ENCODE peak calls at places on chromosome 4, in seven cellular contexts. Y is Peyer's patch, L is pancreas, S is cardiac muscle cell, F is AG04450, Z is fibroblast of lung, I is upper lobe of right lung. N is an unnamed sample.

GRCh38 chr4:86975927-86976326 is 41.1 kb downstream of the AFF1 start:
- DNase-seq in Y (no peak), L (no peak), S (no peak), F (no peak), Z (no peak), I (no peak), N (no peak)

GRCh38 chr4:108303488-108304177 is 134.9 kb upstream of the LEF1 start:
- DNase-seq in Y (no peak), L (no peak), S (no peak), F (no peak), Z (peak), I (no peak), N (no peak)

GRCh38 chr4:104589264-104589868 is 94.7 kb upstream of the CXXC4 start:
- DNase-seq in Y (no peak), L (no peak), S (peak), F (no peak), Z (no peak), I (no peak), N (no peak)

GRCh38 chr4:118284169-118284568 is 68.6 kb downstream of the PRSS12 start:
- DNase-seq in Y (no peak), L (no peak), S (no peak), F (no peak), Z (no peak), I (no peak), N (no peak)

GRCh38 chr4:145703850-145704528 is 24.0 kb downstream of the C4orf51 start:
- DNase-seq in Y (no peak), L (no peak), S (no peak), F (no peak), Z (no peak), I (no peak), N (no peak)

GRCh38 chr4:173242466-173243250 is 74.0 kb downstream of the GALNT7 start:
- DNase-seq in Y (no peak), L (no peak), S (no peak), F (no peak), Z (no peak), I (no peak), N (no peak)

GRCh38 chr4:157128395-157128794 is 52.4 kb downstream of the GLRB start:
- DNase-seq in Y (no peak), L (no peak), S (peak), F (peak), Z (peak), I (no peak), N (no peak)

GRCh38 chr4:54625391-54625790 is 32.4 kb upstream of the KIT start:
- DNase-seq in Y (no peak), L (no peak), S (peak), F (no peak), Z (no peak), I (no peak), N (no peak)

GRCh38 chr4:28557755-28558154 is 1697.1 kb downstream of the STIM2 start:
- DNase-seq in Y (no peak), L (no peak), S (peak), F (peak), Z (peak), I (no peak), N (no peak)

GRCh38 chr4:77579406-77580076 is 26.1 kb upstream of the CXCL13 start:
- DNase-seq in Y (no peak), L (no peak), S (peak), F (peak), Z (peak), I (no peak), N (no peak)

GRCh38 chr4:141102367-141102766 is 30.9 kb downstream of the RNF150 start:
- DNase-seq in Y (no peak), L (no peak), S (peak), F (no peak), Z (peak), I (no peak), N (no peak)

GRCh38 chr4:929096-929765 is 2.9 kb downstream of the GAK start:
- DNase-seq in Y (no peak), L (no peak), S (no peak), F (no peak), Z (no peak), I (peak), N (no peak)

GRCh38 chr4:168139336-168139735 is 47.0 kb downstream of the ANXA10 start:
- DNase-seq in Y (no peak), L (no peak), S (peak), F (no peak), Z (peak), I (no peak), N (no peak)

GRCh38 chr4:79050521-79050880 is 111.3 kb upstream of the PAQR3 start:
- DNase-seq in Y (no peak), L (no peak), S (no peak), F (no peak), Z (no peak), I (no peak), N (peak)

GRCh38 chr4:41058426-41058825 is 155.9 kb downstream of the APBB2 start:
- DNase-seq in Y (no peak), L (no peak), S (no peak), F (no peak), Z (peak), I (no peak), N (no peak)

GRCh38 chr4:177461606-177462005 is 19.4 kb upstream of the AGA start:
- DNase-seq in Y (no peak), L (no peak), S (peak), F (no peak), Z (peak), I (no peak), N (no peak)

GRCh38 chr4:185396724-185397402 is at the start of gene ANKRD37:
- DNase-seq in Y (peak), L (peak), S (peak), F (no peak), Z (peak), I (peak), N (peak)

GRCh38 chr4:108556166-108556565 is 64.2 kb upstream of the RPL34 start:
- DNase-seq in Y (no peak), L (no peak), S (no peak), F (no peak), Z (no peak), I (no peak), N (no peak)

GRCh38 chr4:110544594-110544993 is 68.6 kb downstream of the ENPEP start:
- DNase-seq in Y (no peak), L (no peak), S (no peak), F (no peak), Z (no peak), I (no peak), N (no peak)

GRCh38 chr4:137825505-137825904 is 293.2 kb upstream of the PCDH18 start:
- DNase-seq in Y (no peak), L (no peak), S (no peak), F (no peak), Z (no peak), I (no peak), N (no peak)

GRCh38 chr4:53068755-53069154 is 206.6 kb downstream of the RASL11B start:
- DNase-seq in Y (no peak), L (no peak), S (no peak), F (no peak), Z (peak), I (no peak), N (no peak)

DNA sequence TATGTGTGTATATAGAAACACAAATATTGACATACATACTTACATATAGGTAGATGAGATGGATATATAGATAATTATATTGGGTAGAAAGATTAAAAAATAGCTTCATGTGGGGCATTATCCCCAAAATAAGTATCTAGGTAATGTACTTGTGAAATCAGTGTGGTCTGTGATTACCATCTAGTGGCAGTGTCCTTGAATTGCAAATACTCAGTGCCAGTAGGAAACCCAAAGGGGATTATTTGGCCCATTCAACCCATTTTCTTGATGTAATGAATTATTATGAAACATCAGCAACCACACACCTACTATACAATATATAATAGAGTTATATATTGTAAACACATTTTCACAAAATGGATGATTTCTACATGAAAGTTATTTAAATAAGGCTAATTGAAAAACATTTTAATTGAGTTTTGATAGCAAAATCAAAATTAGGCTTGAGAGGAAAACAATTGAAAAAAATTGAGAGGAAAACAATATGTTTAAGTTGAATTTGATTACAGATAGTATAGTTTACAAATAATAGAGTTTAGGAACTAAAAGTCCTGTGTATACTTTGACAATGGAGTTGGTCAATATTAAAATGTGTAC is 389.4 kb downstream of the GALNTL6 start:
- DNase-seq in Y (no peak), L (no peak), S (peak), F (peak), Z (peak), I (no peak), N (no peak)
- TF ChIP-seq CTCF in Y (no peak), L (no peak), S (peak), F (peak), Z (peak), I (peak), N (peak)

GRCh38 chr4:24894243-24894642 is 18.6 kb downstream of the CCDC149 start:
- DNase-seq in Y (no peak), L (no peak), S (no peak), F (no peak), Z (no peak), I (no peak), N (no peak)
- H3K4me3 ChIP-seq in Y (no peak), L (no peak), S (no peak), F (no peak), Z (no peak), I (no peak), N (no peak)

GRCh38 chr4:88172987-88173386 is 14.5 kb upstream of the ABCG2 start:
- DNase-seq in Y (no peak), L (no peak), S (no peak), F (no peak), Z (no peak), I (no peak), N (no peak)

GRCh38 chr4:88179261-88179660 is 20.8 kb upstream of the ABCG2 start:
- DNase-seq in Y (no peak), L (no peak), S (no peak), F (no peak), Z (no peak), I (no peak), N (no peak)

GRCh38 chr4:88177981-88178632 is 19.7 kb upstream of the ABCG2 start:
- DNase-seq in Y (peak), L (no peak), S (peak), F (peak), Z (peak), I (no peak), N (no peak)

DNA sequence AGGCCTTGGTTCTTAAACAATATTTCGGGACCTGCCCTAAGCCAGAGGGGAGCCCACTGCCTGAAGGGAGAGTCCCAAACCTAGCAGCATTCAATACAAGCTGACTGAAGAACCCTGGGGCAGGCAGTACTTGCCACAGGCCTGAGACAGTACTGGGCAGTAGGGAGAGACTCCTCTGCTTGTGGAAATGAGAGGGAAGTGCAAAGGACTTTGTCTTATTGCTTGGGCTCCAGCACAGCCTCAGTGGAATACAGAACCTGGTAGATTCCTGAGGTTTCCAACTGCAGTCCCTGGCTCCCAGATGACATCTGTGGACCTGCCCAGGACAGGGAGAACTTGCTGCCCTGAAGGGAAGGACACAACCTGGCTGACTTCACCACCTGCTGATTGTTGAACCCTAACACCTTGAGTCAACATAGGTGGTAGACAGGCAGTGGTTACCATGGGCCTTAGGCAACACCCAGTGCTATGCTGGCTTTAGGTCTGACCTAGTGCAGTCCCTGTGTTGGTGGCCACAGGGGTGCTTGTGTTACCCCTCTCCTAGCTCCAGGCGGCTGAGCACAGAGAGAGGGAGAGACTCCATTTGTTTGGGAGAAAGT is 20.3 kb upstream of the ABCG2 start:
- DNase-seq in Y (no peak), L (no peak), S (no peak), F (no peak), Z (no peak), I (no peak), N (no peak)
- H3K27ac ChIP-seq in Y (no peak), L (no peak), S (no peak), F (no peak), Z (no peak), I (no peak), N (no peak)

GRCh38 chr4:2241003-2241402 is 918 bp downstream of the HAUS3 start:
- DNase-seq in Y (no peak), L (no peak), S (no peak), F (no peak), Z (no peak), I (no peak), N (no peak)

GRCh38 chr4:2243682-2244380 is 1.9 kb upstream of the HAUS3 start:
- DNase-seq in Y (peak), L (peak), S (peak), F (no peak), Z (peak), I (peak), N (peak)

GRCh38 chr4:2244947-2245786 is 3.2 kb upstream of the HAUS3 start:
- DNase-seq in Y (no peak), L (no peak), S (no peak), F (no peak), Z (no peak), I (no peak), N (no peak)

GRCh38 chr4:2245787-2246275 is 3.9 kb upstream of the HAUS3 start:
- DNase-seq in Y (no peak), L (no peak), S (no peak), F (no peak), Z (no peak), I (no peak), N (peak)

GRCh38 chr4:2241410-2242353 is at the start of the genes HAUS3 and POLN:
- DNase-seq in Y (peak), L (peak), S (peak), F (peak), Z (peak), I (peak), N (peak)
- TF ChIP-seq CTCF in Y (no peak), L (no peak), S (no peak), F (no peak), Z (no peak), I (no peak), N (peak)

N was measured in dorsolateral prefrontal cortex.